ENCODE peak calls at places on chromosomes 16 and 17, in nine cellular contexts. X is ureter; D is left cardiac atrium; B is mesendoderm; L is fibroblast of the aortic adventitia; R is stimulated activated CD4-positive, alpha-beta T cell treated with anti-CD3 and anti-CD28 coated beads, Interleukin-1b, Interleukin-23, amount 100 ng/mL, for 24 hours; M is nucleus accumbens; K is NCI-H748 treated with DMSO at 0.1 percent for 48 hours; Q is naive thymus-derived CD4-positive, alpha-beta T cell. G is an unnamed sample.

GRCh38 chr17:65042911-65043310 is 13.6 kb downstream of the GNA13 start:
- DNase-seq in X (no peak), D (no peak), B (no peak), L (no peak), R (no peak), M (no peak), K (no peak), Q (no peak), G (no peak)

GRCh38 chr17:67353161-67353560 is 13.2 kb downstream of the PSMD12 start:
- DNase-seq in X (no peak), D (no peak), B (no peak), L (no peak), R (no peak), M (no peak), K (no peak), Q (no peak), G (no peak)

GRCh38 chr16:74601131-74601871 is 5.6 kb downstream of the GLG1 start:
- DNase-seq in X (no peak), D (no peak), B (no peak), L (no peak), R (no peak), M (no peak), K (no peak), Q (peak; percentile 79), G (no peak)

GRCh38 chr17:82458885-82459424 is 414 bp downstream of the NARF start:
- DNase-seq in X (no peak), D (peak; percentile 49), B (peak; percentile 26), L (no peak), R (no peak), M (no peak), K (no peak), Q (no peak), G (peak; percentile 58)

GRCh38 chr17:279776-280175 is 72.8 kb downstream of the RPH3AL start:
- DNase-seq in X (peak; percentile 37), D (peak; percentile 2), B (no peak), L (no peak), R (no peak), M (no peak), K (no peak), Q (no peak), G (no peak)

GRCh38 chr16:16861546-16861945 is 482.6 kb downstream of the NPIPA7 start:
- DNase-seq in X (peak; percentile 59), D (peak; percentile 32), B (peak; percentile 55), L (peak; percentile 46), R (peak; percentile 35), M (peak; percentile 10), K (peak; percentile 7), Q (peak; percentile 50), G (peak; percentile 84)

GRCh38 chr17:78672880-78673371 is 95.7 kb upstream of the DNAH17 start:
- DNase-seq in X (no peak), D (no peak), B (no peak), L (peak; percentile 7), R (no peak), M (no peak), K (no peak), Q (no peak), G (peak; percentile 28)

GRCh38 chr16:51305337-51305736 is 154.3 kb upstream of the SALL1 start:
- DNase-seq in X (no peak), D (no peak), B (peak; percentile 55), L (no peak), R (no peak), M (no peak), K (no peak), Q (no peak), G (no peak)

GRCh38 chr17:82835122-82835521 is 4.7 kb downstream of the ZNF750 start:
- DNase-seq in X (no peak), D (no peak), B (no peak), L (no peak), R (no peak), M (no peak), K (no peak), Q (no peak), G (no peak)

GRCh38 chr16:56872863-56873391 is 7.9 kb downstream of the SLC12A3 start:
- DNase-seq in X (no peak), D (no peak), B (no peak), L (no peak), R (no peak), M (no peak), K (no peak), Q (no peak), G (peak; percentile 25)

GRCh38 chr16:49889725-49890397 is 33.9 kb upstream of the ZNF423 start:
- DNase-seq in X (no peak), D (no peak), B (peak; percentile 57), L (peak; percentile 33), R (no peak), M (no peak), K (no peak), Q (no peak), G (no peak)

GRCh38 chr17:4605826-4606225 is 21.5 kb downstream of the SMTNL2 start:
- DNase-seq in X (no peak), D (peak; percentile 66), B (no peak), L (no peak), R (no peak), M (no peak), K (no peak), Q (no peak), G (no peak)

GRCh38 chr16:31134625-31135534 is 647 bp downstream of the PRSS8 start:
- DNase-seq in X (no peak), D (no peak), B (peak; percentile 93), L (no peak), R (no peak), M (no peak), K (no peak), Q (no peak), G (no peak)

GRCh38 chr16:66508261-66508913 is 41.5 kb downstream of the TK2 start:
- DNase-seq in X (peak; percentile 67), D (no peak), B (no peak), L (peak; percentile 97), R (no peak), M (no peak), K (no peak), Q (no peak), G (peak; percentile 51)

GRCh38 chr17:72634621-72635020 is 457.9 kb downstream of the SLC39A11 start:
- DNase-seq in X (peak; percentile 53), D (no peak), B (no peak), L (no peak), R (no peak), M (no peak), K (no peak), Q (no peak), G (no peak)

GRCh38 chr17:42188749-42189650 is 3.7 kb upstream of the HCRT start:
- DNase-seq in X (no peak), D (no peak), B (no peak), L (no peak), R (no peak), M (no peak), K (no peak), Q (no peak), G (no peak)

GRCh38 chr16:12753203-12754023 is 50.3 kb downstream of the CPPED1 start:
- DNase-seq in X (no peak), D (no peak), B (no peak), L (no peak), R (no peak), M (no peak), K (no peak), Q (no peak), G (no peak)

GRCh38 chr17:81322271-81323082 is 27.4 kb upstream of the SLC38A10 start:
- DNase-seq in X (no peak), D (no peak), B (peak; percentile 54), L (no peak), R (no peak), M (no peak), K (no peak), Q (peak; percentile 14), G (peak; percentile 27)

GRCh38 chr16:49521706-49522325 is 148.2 kb downstream of the C16orf78 start:
- DNase-seq in X (no peak), D (no peak), B (no peak), L (no peak), R (no peak), M (no peak), K (no peak), Q (no peak), G (no peak)

GRCh38 chr17:77322284-77322533 is 181.4 kb downstream of the SEC14L1 start:
- DNase-seq in X (no peak), D (no peak), B (no peak), L (no peak), R (no peak), M (no peak), K (no peak), Q (no peak), G (peak; percentile 54)

GRCh38 chr17:49891694-49892389 is 44.0 kb upstream of the TAC4 start:
- DNase-seq in X (no peak), D (no peak), B (no peak), L (no peak), R (no peak), M (no peak), K (no peak), Q (no peak), G (no peak)

GRCh38 chr16:17474572-17474971 is 3.8 kb upstream of the XYLT1 start:
- DNase-seq in X (no peak), D (no peak), B (no peak), L (no peak), R (no peak), M (no peak), K (no peak), Q (no peak), G (no peak)

GRCh38 chr17:82972836-82973372 is 106.5 kb upstream of the METRNL start:
- DNase-seq in X (no peak), D (no peak), B (no peak), L (no peak), R (no peak), M (no peak), K (no peak), Q (no peak), G (no peak)

GRCh38 chr16:19008770-19009169 is 25.0 kb downstream of the TMC7 start:
- DNase-seq in X (no peak), D (no peak), B (no peak), L (peak; percentile 64), R (no peak), M (no peak), K (no peak), Q (no peak), G (peak; percentile 50)

GRCh38 chr17:28743243-28744103 is at the start of gene TRAF4:
- DNase-seq in X (peak; percentile 80), D (peak; percentile 88), B (peak; percentile 98), L (peak; percentile 84), R (peak; percentile 65), M (peak; percentile 62), K (peak; percentile 80), Q (peak; percentile 73), G (peak; percentile 94)

GRCh38 chr16:50944431-50944830 is 202.5 kb downstream of the CYLD start:
- DNase-seq in X (no peak), D (no peak), B (no peak), L (no peak), R (no peak), M (no peak), K (no peak), Q (no peak), G (no peak)

GRCh38 chr16:31157136-31157535 is 7.3 kb upstream of the PRSS36 start:
- DNase-seq in X (no peak), D (peak; percentile 25), B (no peak), L (no peak), R (no peak), M (no peak), K (no peak), Q (no peak), G (no peak)

GRCh38 chr16:84040823-84041391 is 1.7 kb downstream of the SLC38A8 start:
- DNase-seq in X (no peak), D (no peak), B (no peak), L (no peak), R (no peak), M (no peak), K (no peak), Q (no peak), G (peak; percentile 71)

GRCh38 chr17:50257574-50258224 is 16.6 kb upstream of the TMEM92 start:
- DNase-seq in X (no peak), D (no peak), B (no peak), L (no peak), R (no peak), M (no peak), K (no peak), Q (no peak), G (no peak)

GRCh38 chr16:76114681-76115080 is 162.5 kb upstream of the CNTNAP4 start:
- DNase-seq in X (no peak), D (no peak), B (no peak), L (no peak), R (no peak), M (no peak), K (no peak), Q (no peak), G (peak; percentile 4)

GRCh38 chr17:34892864-34893263 is 68.4 kb downstream of the CCT6B start:
- DNase-seq in X (no peak), D (no peak), B (peak; percentile 59), L (no peak), R (no peak), M (no peak), K (no peak), Q (peak; percentile 32), G (no peak)